ENCODE peak calls at places on chromosomes 1 and 21, in ten cellular contexts. One of them, this sample, is unnamed.

GRCh38 chr1:31389616-31390015 is 16.7 kb upstream of the FABP3 start:
- DNase-seq in neural progenitor cell: no peak
- DNase-seq in Karpas-422: no peak
- DNase-seq in esophagus squamous epithelium: no peak
- DNase-seq in dorsolateral prefrontal cortex: no peak
- DNase-seq in HCT116: no peak
- DNase-seq in CD8-positive, alpha-beta memory T cell: no peak
- DNase-seq in transverse colon: no peak
- DNase-seq in CD8-positive, alpha-beta T cell: no peak
- DNase-seq in left ventricle myocardium inferior: no peak
- DNase-seq in this sample: no peak

GRCh38 chr21:15754640-15755039 is 24.9 kb downstream of the USP25 start:
- DNase-seq in CD8-positive, alpha-beta memory T cell: no peak
- DNase-seq in esophagus squamous epithelium: no peak
- DNase-seq in dorsolateral prefrontal cortex: no peak
- DNase-seq in transverse colon: no peak
- DNase-seq in Karpas-422: no peak
- DNase-seq in neural progenitor cell: no peak
- DNase-seq in HCT116: no peak
- DNase-seq in CD8-positive, alpha-beta T cell: no peak
- DNase-seq in left ventricle myocardium inferior: no peak
- DNase-seq in this sample: no peak

GRCh38 chr1:246267426-246267825 is 239.7 kb downstream of the SMYD3 start:
- DNase-seq in CD8-positive, alpha-beta memory T cell: no peak
- DNase-seq in CD8-positive, alpha-beta T cell: no peak
- DNase-seq in esophagus squamous epithelium: no peak
- DNase-seq in transverse colon: no peak
- DNase-seq in left ventricle myocardium inferior: no peak
- DNase-seq in dorsolateral prefrontal cortex: no peak
- DNase-seq in Karpas-422: no peak
- DNase-seq in HCT116: no peak
- DNase-seq in neural progenitor cell: no peak
- DNase-seq in this sample: no peak

GRCh38 chr1:11450310-11450709 is 28.6 kb upstream of the DISP3 start:
- DNase-seq in esophagus squamous epithelium: no peak
- DNase-seq in transverse colon: no peak
- DNase-seq in neural progenitor cell: no peak
- DNase-seq in HCT116: no peak
- DNase-seq in CD8-positive, alpha-beta memory T cell: no peak
- DNase-seq in CD8-positive, alpha-beta T cell: no peak
- DNase-seq in dorsolateral prefrontal cortex: no peak
- DNase-seq in Karpas-422: no peak
- DNase-seq in left ventricle myocardium inferior: no peak
- DNase-seq in this sample: no peak

GRCh38 chr1:179816196-179816960 is 61.2 kb downstream of the TOR1AIP2 start:
- DNase-seq in esophagus squamous epithelium: no peak
- DNase-seq in CD8-positive, alpha-beta T cell: no peak
- DNase-seq in HCT116: no peak
- DNase-seq in dorsolateral prefrontal cortex: no peak
- DNase-seq in Karpas-422: no peak
- DNase-seq in transverse colon: no peak
- DNase-seq in left ventricle myocardium inferior: peak
- DNase-seq in neural progenitor cell: no peak
- DNase-seq in CD8-positive, alpha-beta memory T cell: no peak
- DNase-seq in this sample: no peak

GRCh38 chr21:33383056-33383888 is 19.9 kb upstream of the IFNGR2 start:
- DNase-seq in esophagus squamous epithelium: peak
- DNase-seq in neural progenitor cell: peak
- DNase-seq in left ventricle myocardium inferior: peak
- DNase-seq in CD8-positive, alpha-beta T cell: peak
- DNase-seq in CD8-positive, alpha-beta memory T cell: peak
- DNase-seq in dorsolateral prefrontal cortex: no peak
- DNase-seq in Karpas-422: peak
- DNase-seq in transverse colon: peak
- DNase-seq in HCT116: peak
- DNase-seq in this sample: no peak

GRCh38 chr1:21845646-21846641 is 33.9 kb downstream of the LDLRAD2 start:
- DNase-seq in CD8-positive, alpha-beta T cell: no peak
- DNase-seq in transverse colon: no peak
- DNase-seq in esophagus squamous epithelium: no peak
- DNase-seq in neural progenitor cell: no peak
- DNase-seq in left ventricle myocardium inferior: no peak
- DNase-seq in Karpas-422: no peak
- DNase-seq in dorsolateral prefrontal cortex: no peak
- DNase-seq in CD8-positive, alpha-beta memory T cell: no peak
- DNase-seq in HCT116: no peak
- DNase-seq in this sample: no peak

GRCh38 chr1:211724711-211725196 is 49.3 kb upstream of the NEK2 start:
- DNase-seq in neural progenitor cell: peak
- DNase-seq in dorsolateral prefrontal cortex: no peak
- DNase-seq in transverse colon: no peak
- DNase-seq in esophagus squamous epithelium: no peak
- DNase-seq in left ventricle myocardium inferior: no peak
- DNase-seq in CD8-positive, alpha-beta T cell: no peak
- DNase-seq in Karpas-422: no peak
- DNase-seq in CD8-positive, alpha-beta memory T cell: no peak
- DNase-seq in HCT116: no peak
- DNase-seq in this sample: no peak

GRCh38 chr1:248851390-248851789 is 7.5 kb downstream of the ZNF692 start:
- DNase-seq in left ventricle myocardium inferior: no peak
- DNase-seq in neural progenitor cell: no peak
- DNase-seq in HCT116: no peak
- DNase-seq in CD8-positive, alpha-beta memory T cell: no peak
- DNase-seq in CD8-positive, alpha-beta T cell: no peak
- DNase-seq in transverse colon: no peak
- DNase-seq in esophagus squamous epithelium: no peak
- DNase-seq in Karpas-422: no peak
- DNase-seq in dorsolateral prefrontal cortex: no peak
- DNase-seq in this sample: no peak

GRCh38 chr1:248850536-248851251 is 8.2 kb downstream of the ZNF692 start:
- DNase-seq in transverse colon: no peak
- DNase-seq in dorsolateral prefrontal cortex: no peak
- DNase-seq in HCT116: no peak
- DNase-seq in Karpas-422: no peak
- DNase-seq in esophagus squamous epithelium: no peak
- DNase-seq in CD8-positive, alpha-beta T cell: no peak
- DNase-seq in neural progenitor cell: no peak
- DNase-seq in left ventricle myocardium inferior: no peak
- DNase-seq in CD8-positive, alpha-beta memory T cell: no peak
- DNase-seq in this sample: no peak

GRCh38 chr1:248853023-248853422 is 5.9 kb downstream of the ZNF692 start:
- DNase-seq in left ventricle myocardium inferior: no peak
- DNase-seq in transverse colon: no peak
- DNase-seq in esophagus squamous epithelium: no peak
- DNase-seq in CD8-positive, alpha-beta T cell: no peak
- DNase-seq in neural progenitor cell: no peak
- DNase-seq in dorsolateral prefrontal cortex: peak
- DNase-seq in Karpas-422: no peak
- DNase-seq in HCT116: no peak
- DNase-seq in CD8-positive, alpha-beta memory T cell: no peak
- DNase-seq in this sample: no peak

GRCh38 chr1:248853668-248854375 is 5.1 kb downstream of the ZNF692 start:
- DNase-seq in dorsolateral prefrontal cortex: no peak
- DNase-seq in neural progenitor cell: no peak
- DNase-seq in esophagus squamous epithelium: no peak
- DNase-seq in left ventricle myocardium inferior: no peak
- DNase-seq in transverse colon: no peak
- DNase-seq in HCT116: no peak
- DNase-seq in CD8-positive, alpha-beta T cell: peak
- DNase-seq in Karpas-422: no peak
- DNase-seq in CD8-positive, alpha-beta memory T cell: peak
- DNase-seq in this sample: no peak

DNA sequence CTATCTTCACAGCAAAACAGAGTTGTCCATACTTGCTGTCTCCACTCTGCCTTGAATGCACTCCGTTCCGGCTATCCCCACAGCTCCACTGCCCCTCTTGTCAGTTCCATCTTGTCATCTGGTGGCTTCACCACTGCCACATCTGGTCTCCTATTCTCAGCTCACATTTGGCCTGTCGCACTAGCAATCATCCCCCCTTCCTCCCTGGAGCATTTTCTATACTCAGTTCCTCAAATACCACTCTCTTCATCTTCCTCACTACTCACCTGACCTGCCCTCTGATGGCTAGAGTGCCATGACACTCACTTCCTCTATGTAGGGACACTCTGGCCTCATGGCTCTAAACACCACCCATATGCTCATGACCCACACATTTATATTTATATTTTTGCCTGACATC is 6.3 kb downstream of the ZNF692 start:
- DNase-seq in left ventricle myocardium inferior: no peak
- DNase-seq in CD8-positive, alpha-beta T cell: no peak
- DNase-seq in HCT116: no peak
- DNase-seq in esophagus squamous epithelium: no peak
- DNase-seq in transverse colon: no peak
- DNase-seq in dorsolateral prefrontal cortex: no peak
- DNase-seq in CD8-positive, alpha-beta memory T cell: no peak
- DNase-seq in neural progenitor cell: no peak
- DNase-seq in Karpas-422: peak
- DNase-seq in this sample: no peak
- H3K27ac ChIP-seq in left ventricle myocardium inferior: no peak
- H3K27ac ChIP-seq in CD8-positive, alpha-beta T cell: no peak
- H3K27ac ChIP-seq in HCT116: no peak
- H3K27ac ChIP-seq in esophagus squamous epithelium: no peak
- H3K27ac ChIP-seq in transverse colon: no peak
- H3K27ac ChIP-seq in dorsolateral prefrontal cortex: peak
- H3K27ac ChIP-seq in CD8-positive, alpha-beta memory T cell: no peak
- H3K27ac ChIP-seq in neural progenitor cell: no peak
- H3K27ac ChIP-seq in Karpas-422: peak
- H3K27ac ChIP-seq in this sample: no peak

GRCh38 chr1:37753473-37754321 is 11.2 kb downstream of the EPHA10 start:
- DNase-seq in Karpas-422: no peak
- DNase-seq in CD8-positive, alpha-beta memory T cell: no peak
- DNase-seq in transverse colon: no peak
- DNase-seq in CD8-positive, alpha-beta T cell: no peak
- DNase-seq in esophagus squamous epithelium: no peak
- DNase-seq in dorsolateral prefrontal cortex: no peak
- DNase-seq in neural progenitor cell: no peak
- DNase-seq in left ventricle myocardium inferior: no peak
- DNase-seq in HCT116: no peak
- DNase-seq in this sample: no peak

GRCh38 chr1:37755290-37755689 is 9.6 kb downstream of the EPHA10 start:
- DNase-seq in left ventricle myocardium inferior: no peak
- DNase-seq in neural progenitor cell: no peak
- DNase-seq in HCT116: peak
- DNase-seq in CD8-positive, alpha-beta memory T cell: no peak
- DNase-seq in dorsolateral prefrontal cortex: peak
- DNase-seq in esophagus squamous epithelium: no peak
- DNase-seq in transverse colon: no peak
- DNase-seq in CD8-positive, alpha-beta T cell: no peak
- DNase-seq in Karpas-422: no peak
- DNase-seq in this sample: no peak

GRCh38 chr1:37752213-37752582 is 12.7 kb downstream of the EPHA10 start:
- DNase-seq in neural progenitor cell: no peak
- DNase-seq in Karpas-422: no peak
- DNase-seq in CD8-positive, alpha-beta memory T cell: no peak
- DNase-seq in dorsolateral prefrontal cortex: no peak
- DNase-seq in transverse colon: no peak
- DNase-seq in HCT116: no peak
- DNase-seq in CD8-positive, alpha-beta T cell: no peak
- DNase-seq in esophagus squamous epithelium: no peak
- DNase-seq in left ventricle myocardium inferior: no peak
- DNase-seq in this sample: no peak

GRCh38 chr1:37755951-37756350 is 9.0 kb downstream of the EPHA10 start:
- DNase-seq in left ventricle myocardium inferior: no peak
- DNase-seq in Karpas-422: no peak
- DNase-seq in neural progenitor cell: no peak
- DNase-seq in HCT116: no peak
- DNase-seq in esophagus squamous epithelium: no peak
- DNase-seq in CD8-positive, alpha-beta T cell: no peak
- DNase-seq in dorsolateral prefrontal cortex: no peak
- DNase-seq in CD8-positive, alpha-beta memory T cell: no peak
- DNase-seq in transverse colon: no peak
- DNase-seq in this sample: no peak

GRCh38 chr1:37752583-37753471 is 12.1 kb downstream of the EPHA10 start:
- DNase-seq in dorsolateral prefrontal cortex: no peak
- DNase-seq in neural progenitor cell: peak
- DNase-seq in Karpas-422: no peak
- DNase-seq in CD8-positive, alpha-beta T cell: no peak
- DNase-seq in CD8-positive, alpha-beta memory T cell: no peak
- DNase-seq in HCT116: peak
- DNase-seq in left ventricle myocardium inferior: no peak
- DNase-seq in esophagus squamous epithelium: no peak
- DNase-seq in transverse colon: peak
- DNase-seq in this sample: no peak
- H3K4me3 ChIP-seq in dorsolateral prefrontal cortex: peak
- H3K4me3 ChIP-seq in neural progenitor cell: peak
- H3K4me3 ChIP-seq in Karpas-422: no peak
- H3K4me3 ChIP-seq in CD8-positive, alpha-beta T cell: no peak
- H3K4me3 ChIP-seq in CD8-positive, alpha-beta memory T cell: no peak
- H3K4me3 ChIP-seq in HCT116: peak
- H3K4me3 ChIP-seq in left ventricle myocardium inferior: peak
- H3K4me3 ChIP-seq in esophagus squamous epithelium: peak
- H3K4me3 ChIP-seq in transverse colon: peak
- H3K4me3 ChIP-seq in this sample: no peak

GRCh38 chr1:3187415-3188149 is 118.6 kb downstream of the PRDM16 start:
- DNase-seq in dorsolateral prefrontal cortex: no peak
- DNase-seq in CD8-positive, alpha-beta memory T cell: no peak
- DNase-seq in esophagus squamous epithelium: no peak
- DNase-seq in HCT116: no peak
- DNase-seq in neural progenitor cell: no peak
- DNase-seq in transverse colon: no peak
- DNase-seq in CD8-positive, alpha-beta T cell: peak
- DNase-seq in Karpas-422: no peak
- DNase-seq in left ventricle myocardium inferior: no peak
- DNase-seq in this sample: no peak

GRCh38 chr1:3192825-3193224 is 123.8 kb downstream of the PRDM16 start:
- DNase-seq in CD8-positive, alpha-beta T cell: peak
- DNase-seq in transverse colon: no peak
- DNase-seq in esophagus squamous epithelium: no peak
- DNase-seq in HCT116: no peak
- DNase-seq in dorsolateral prefrontal cortex: no peak
- DNase-seq in CD8-positive, alpha-beta memory T cell: no peak
- DNase-seq in Karpas-422: no peak
- DNase-seq in left ventricle myocardium inferior: no peak
- DNase-seq in neural progenitor cell: no peak
- DNase-seq in this sample: no peak

GRCh38 chr1:3192359-3192758 is 123.4 kb downstream of the PRDM16 start:
- DNase-seq in HCT116: no peak
- DNase-seq in dorsolateral prefrontal cortex: no peak
- DNase-seq in CD8-positive, alpha-beta T cell: peak
- DNase-seq in transverse colon: peak
- DNase-seq in esophagus squamous epithelium: no peak
- DNase-seq in CD8-positive, alpha-beta memory T cell: no peak
- DNase-seq in neural progenitor cell: no peak
- DNase-seq in left ventricle myocardium inferior: no peak
- DNase-seq in Karpas-422: no peak
- DNase-seq in this sample: no peak

GRCh38 chr1:3188150-3188971 is 119.4 kb downstream of the PRDM16 start:
- DNase-seq in esophagus squamous epithelium: no peak
- DNase-seq in CD8-positive, alpha-beta memory T cell: no peak
- DNase-seq in neural progenitor cell: no peak
- DNase-seq in left ventricle myocardium inferior: no peak
- DNase-seq in Karpas-422: no peak
- DNase-seq in transverse colon: no peak
- DNase-seq in dorsolateral prefrontal cortex: no peak
- DNase-seq in CD8-positive, alpha-beta T cell: peak
- DNase-seq in HCT116: no peak
- DNase-seq in this sample: no peak

GRCh38 chr1:3190256-3191041 is 121.4 kb downstream of the PRDM16 start:
- DNase-seq in esophagus squamous epithelium: no peak
- DNase-seq in CD8-positive, alpha-beta memory T cell: no peak
- DNase-seq in transverse colon: no peak
- DNase-seq in dorsolateral prefrontal cortex: no peak
- DNase-seq in left ventricle myocardium inferior: no peak
- DNase-seq in Karpas-422: no peak
- DNase-seq in CD8-positive, alpha-beta T cell: peak
- DNase-seq in HCT116: no peak
- DNase-seq in neural progenitor cell: peak
- DNase-seq in this sample: no peak
- H3K27ac ChIP-seq in esophagus squamous epithelium: no peak
- H3K27ac ChIP-seq in CD8-positive, alpha-beta memory T cell: no peak
- H3K27ac ChIP-seq in transverse colon: no peak
- H3K27ac ChIP-seq in dorsolateral prefrontal cortex: no peak
- H3K27ac ChIP-seq in left ventricle myocardium inferior: no peak
- H3K27ac ChIP-seq in Karpas-422: no peak
- H3K27ac ChIP-seq in CD8-positive, alpha-beta T cell: no peak
- H3K27ac ChIP-seq in HCT116: no peak
- H3K27ac ChIP-seq in neural progenitor cell: no peak
- H3K27ac ChIP-seq in this sample: no peak

DNA sequence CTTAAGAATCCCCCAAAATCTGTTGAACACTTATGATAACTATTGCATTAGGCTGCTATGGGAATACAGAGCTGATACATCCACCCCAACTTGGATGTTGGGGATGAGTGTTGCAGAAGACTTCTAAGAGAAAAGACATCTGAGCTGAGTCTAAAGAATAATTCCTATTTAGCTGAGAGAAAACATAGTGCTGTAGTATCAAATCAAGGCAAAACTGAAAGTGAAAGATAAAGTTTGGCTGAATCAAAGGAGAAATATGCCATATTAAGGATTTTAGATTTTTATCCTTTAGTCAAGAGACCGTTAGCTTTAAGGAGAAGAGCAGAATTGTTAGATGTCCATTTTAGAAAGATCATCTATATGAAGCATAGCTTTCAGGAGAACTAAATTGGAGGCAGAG is 726.9 kb upstream of the PTBP2 start:
- DNase-seq in CD8-positive, alpha-beta memory T cell: no peak
- DNase-seq in esophagus squamous epithelium: no peak
- DNase-seq in CD8-positive, alpha-beta T cell: no peak
- DNase-seq in dorsolateral prefrontal cortex: no peak
- DNase-seq in left ventricle myocardium inferior: no peak
- DNase-seq in neural progenitor cell: no peak
- DNase-seq in Karpas-422: no peak
- DNase-seq in transverse colon: no peak
- DNase-seq in HCT116: no peak
- DNase-seq in this sample: no peak
- H3K4me3 ChIP-seq in CD8-positive, alpha-beta memory T cell: no peak
- H3K4me3 ChIP-seq in esophagus squamous epithelium: no peak
- H3K4me3 ChIP-seq in CD8-positive, alpha-beta T cell: no peak
- H3K4me3 ChIP-seq in dorsolateral prefrontal cortex: no peak
- H3K4me3 ChIP-seq in left ventricle myocardium inferior: peak
- H3K4me3 ChIP-seq in neural progenitor cell: no peak
- H3K4me3 ChIP-seq in Karpas-422: no peak
- H3K4me3 ChIP-seq in transverse colon: no peak
- H3K4me3 ChIP-seq in HCT116: no peak
- H3K4me3 ChIP-seq in this sample: no peak